ENCODE peak calls at places on chromosome 1, in ten cellular contexts. One of them, this sample, is unnamed.

GRCh38 chr1:36884029-36884701 is 150.2 kb downstream of the GRIK3 start:
- DNase-seq in epithelial cell of proximal tubule: no peak
- DNase-seq in MCF 10A: no peak
- DNase-seq in Panc1: no peak
- DNase-seq in neural crest cell: no peak
- DNase-seq in fibroblast of villous mesenchyme: no peak
- DNase-seq in nephron progenitor cell: no peak
- DNase-seq in GM06990: peak
- DNase-seq in spleen: no peak
- DNase-seq in astrocyte of the cerebellum: no peak
- DNase-seq in this sample: peak

GRCh38 chr1:50873458-50874187 is 86.4 kb downstream of the FAF1 start:
- DNase-seq in epithelial cell of proximal tubule: peak
- DNase-seq in MCF 10A: peak
- DNase-seq in Panc1: peak
- DNase-seq in neural crest cell: peak
- DNase-seq in fibroblast of villous mesenchyme: peak
- DNase-seq in nephron progenitor cell: peak
- DNase-seq in GM06990: peak
- DNase-seq in spleen: peak
- DNase-seq in astrocyte of the cerebellum: peak
- DNase-seq in this sample: peak

GRCh38 chr1:84698718-84699117 is 8.5 kb upstream of the SSX2IP start:
- DNase-seq in epithelial cell of proximal tubule: peak
- DNase-seq in MCF 10A: peak
- DNase-seq in Panc1: peak
- DNase-seq in neural crest cell: no peak
- DNase-seq in fibroblast of villous mesenchyme: peak
- DNase-seq in nephron progenitor cell: no peak
- DNase-seq in GM06990: no peak
- DNase-seq in spleen: no peak
- DNase-seq in astrocyte of the cerebellum: peak
- DNase-seq in this sample: no peak

GRCh38 chr1:64948905-64949833 is 17.2 kb downstream of the JAK1 start:
- DNase-seq in epithelial cell of proximal tubule: no peak
- DNase-seq in MCF 10A: peak
- DNase-seq in Panc1: no peak
- DNase-seq in neural crest cell: no peak
- DNase-seq in fibroblast of villous mesenchyme: peak
- DNase-seq in nephron progenitor cell: no peak
- DNase-seq in GM06990: no peak
- DNase-seq in spleen: no peak
- DNase-seq in astrocyte of the cerebellum: no peak
- DNase-seq in this sample: no peak

GRCh38 chr1:200386416-200386815 is 23.4 kb downstream of the ZNF281 start:
- DNase-seq in epithelial cell of proximal tubule: no peak
- DNase-seq in MCF 10A: no peak
- DNase-seq in Panc1: no peak
- DNase-seq in neural crest cell: no peak
- DNase-seq in fibroblast of villous mesenchyme: no peak
- DNase-seq in nephron progenitor cell: no peak
- DNase-seq in GM06990: no peak
- DNase-seq in spleen: no peak
- DNase-seq in astrocyte of the cerebellum: no peak
- DNase-seq in this sample: no peak

GRCh38 chr1:97245682-97246081 is 524.1 kb downstream of the PTBP2 start:
- DNase-seq in epithelial cell of proximal tubule: no peak
- DNase-seq in MCF 10A: no peak
- DNase-seq in Panc1: no peak
- DNase-seq in neural crest cell: no peak
- DNase-seq in fibroblast of villous mesenchyme: no peak
- DNase-seq in nephron progenitor cell: no peak
- DNase-seq in GM06990: no peak
- DNase-seq in spleen: no peak
- DNase-seq in astrocyte of the cerebellum: no peak
- DNase-seq in this sample: no peak

GRCh38 chr1:50458507-50458906 is 35.3 kb upstream of the DMRTA2 start:
- DNase-seq in epithelial cell of proximal tubule: no peak
- DNase-seq in MCF 10A: no peak
- DNase-seq in Panc1: no peak
- DNase-seq in neural crest cell: no peak
- DNase-seq in fibroblast of villous mesenchyme: peak
- DNase-seq in nephron progenitor cell: no peak
- DNase-seq in GM06990: no peak
- DNase-seq in spleen: no peak
- DNase-seq in astrocyte of the cerebellum: no peak
- DNase-seq in this sample: no peak

GRCh38 chr1:197691816-197692215 is 83.5 kb downstream of the DENND1B start:
- DNase-seq in epithelial cell of proximal tubule: no peak
- DNase-seq in MCF 10A: no peak
- DNase-seq in Panc1: no peak
- DNase-seq in neural crest cell: no peak
- DNase-seq in fibroblast of villous mesenchyme: no peak
- DNase-seq in nephron progenitor cell: no peak
- DNase-seq in GM06990: no peak
- DNase-seq in spleen: no peak
- DNase-seq in astrocyte of the cerebellum: no peak
- DNase-seq in this sample: no peak

GRCh38 chr1:214028569-214028968 is 40.8 kb downstream of the PROX1 start:
- DNase-seq in epithelial cell of proximal tubule: no peak
- DNase-seq in MCF 10A: no peak
- DNase-seq in Panc1: no peak
- DNase-seq in neural crest cell: no peak
- DNase-seq in fibroblast of villous mesenchyme: no peak
- DNase-seq in nephron progenitor cell: no peak
- DNase-seq in GM06990: no peak
- DNase-seq in spleen: no peak
- DNase-seq in astrocyte of the cerebellum: no peak
- DNase-seq in this sample: no peak

GRCh38 chr1:110292327-110292741 is 46.8 kb upstream of the RBM15 start:
- DNase-seq in epithelial cell of proximal tubule: no peak
- DNase-seq in MCF 10A: peak
- DNase-seq in Panc1: no peak
- DNase-seq in neural crest cell: no peak
- DNase-seq in fibroblast of villous mesenchyme: peak
- DNase-seq in nephron progenitor cell: no peak
- DNase-seq in GM06990: no peak
- DNase-seq in spleen: no peak
- DNase-seq in astrocyte of the cerebellum: no peak
- DNase-seq in this sample: no peak

GRCh38 chr1:203593723-203594122 is 32.9 kb upstream of the ATP2B4 start:
- DNase-seq in epithelial cell of proximal tubule: no peak
- DNase-seq in MCF 10A: peak
- DNase-seq in Panc1: no peak
- DNase-seq in neural crest cell: no peak
- DNase-seq in fibroblast of villous mesenchyme: peak
- DNase-seq in nephron progenitor cell: no peak
- DNase-seq in GM06990: no peak
- DNase-seq in spleen: peak
- DNase-seq in astrocyte of the cerebellum: no peak
- DNase-seq in this sample: peak

DNA sequence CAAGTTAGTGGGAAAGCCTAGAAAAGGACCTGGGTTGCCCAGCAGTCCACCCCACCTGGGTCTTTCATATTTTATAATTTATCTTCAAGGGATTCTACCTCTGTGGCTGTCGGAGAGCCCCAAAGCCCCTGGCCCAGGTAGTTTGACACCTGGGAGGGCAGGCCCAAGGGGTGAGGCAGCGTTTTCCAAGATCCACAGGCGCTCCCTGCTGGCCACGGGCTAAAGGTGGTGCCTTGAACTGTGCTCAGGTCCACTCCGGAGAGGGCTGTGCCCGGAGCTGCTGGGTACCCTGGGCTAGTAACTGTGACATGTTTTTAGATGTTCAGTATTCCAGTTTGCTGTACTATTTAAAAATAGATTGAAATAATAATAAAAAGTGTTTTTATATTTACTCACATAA is 37.2 kb upstream of the CRNN start:
- DNase-seq in epithelial cell of proximal tubule: no peak
- DNase-seq in MCF 10A: peak
- DNase-seq in Panc1: no peak
- DNase-seq in neural crest cell: no peak
- DNase-seq in fibroblast of villous mesenchyme: no peak
- DNase-seq in nephron progenitor cell: no peak
- DNase-seq in GM06990: no peak
- DNase-seq in spleen: no peak
- DNase-seq in astrocyte of the cerebellum: no peak
- DNase-seq in this sample: no peak
- TF ChIP-seq CTCF in epithelial cell of proximal tubule: peak
- TF ChIP-seq CTCF in MCF 10A: no peak
- TF ChIP-seq CTCF in Panc1: peak
- TF ChIP-seq CTCF in neural crest cell: no peak
- TF ChIP-seq CTCF in fibroblast of villous mesenchyme: peak
- TF ChIP-seq CTCF in nephron progenitor cell: no peak
- TF ChIP-seq CTCF in GM06990: no peak
- TF ChIP-seq CTCF in spleen: no peak
- TF ChIP-seq CTCF in astrocyte of the cerebellum: no peak
- TF ChIP-seq CTCF in this sample: peak

DNA sequence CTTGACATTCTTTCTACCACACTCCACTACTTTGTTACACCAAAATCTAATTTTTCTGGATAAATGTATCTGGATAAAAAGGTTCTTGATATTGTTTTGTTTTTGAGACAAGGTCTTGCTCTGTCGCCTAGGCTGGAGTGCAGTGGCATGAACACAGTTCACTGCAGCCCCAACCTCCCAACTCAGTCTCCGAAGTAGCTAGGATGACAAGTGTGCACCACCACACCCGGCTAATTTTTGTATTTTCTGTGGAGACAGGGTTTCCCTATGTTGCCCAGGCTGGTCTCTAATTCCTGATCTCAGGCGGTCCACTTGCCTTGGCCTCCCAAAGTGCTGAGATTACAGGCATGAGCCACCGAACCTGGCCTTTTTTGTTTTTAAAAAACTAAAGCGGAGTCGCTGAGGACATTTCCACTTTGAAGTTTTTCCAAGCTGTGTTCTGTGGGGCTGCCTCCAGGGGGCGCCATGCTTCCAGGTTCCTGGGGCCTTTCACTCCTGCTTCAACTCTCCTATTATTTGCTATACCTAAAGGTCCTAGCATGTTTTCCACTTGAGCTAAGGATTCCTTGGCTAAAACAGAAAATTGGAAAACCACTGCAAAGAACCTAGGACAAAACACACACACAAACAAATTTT is 14.1 kb upstream of the NCMAP start:
- DNase-seq in epithelial cell of proximal tubule: no peak
- DNase-seq in MCF 10A: peak
- DNase-seq in Panc1: no peak
- DNase-seq in neural crest cell: no peak
- DNase-seq in fibroblast of villous mesenchyme: no peak
- DNase-seq in nephron progenitor cell: peak
- DNase-seq in GM06990: no peak
- DNase-seq in spleen: no peak
- DNase-seq in astrocyte of the cerebellum: no peak
- DNase-seq in this sample: no peak
- TF ChIP-seq CTCF in epithelial cell of proximal tubule: peak
- TF ChIP-seq CTCF in MCF 10A: peak
- TF ChIP-seq CTCF in Panc1: peak
- TF ChIP-seq CTCF in neural crest cell: peak
- TF ChIP-seq CTCF in fibroblast of villous mesenchyme: peak
- TF ChIP-seq CTCF in nephron progenitor cell: peak
- TF ChIP-seq CTCF in GM06990: peak
- TF ChIP-seq CTCF in spleen: peak
- TF ChIP-seq CTCF in astrocyte of the cerebellum: peak
- TF ChIP-seq CTCF in this sample: peak

GRCh38 chr1:26994772-26995625 is 1.5 kb downstream of the TRNP1 start:
- DNase-seq in epithelial cell of proximal tubule: no peak
- DNase-seq in MCF 10A: peak
- DNase-seq in Panc1: no peak
- DNase-seq in neural crest cell: no peak
- DNase-seq in fibroblast of villous mesenchyme: no peak
- DNase-seq in nephron progenitor cell: no peak
- DNase-seq in GM06990: no peak
- DNase-seq in spleen: no peak
- DNase-seq in astrocyte of the cerebellum: no peak
- DNase-seq in this sample: no peak
- TF ChIP-seq CTCF in epithelial cell of proximal tubule: no peak
- TF ChIP-seq CTCF in MCF 10A: no peak
- TF ChIP-seq CTCF in Panc1: no peak
- TF ChIP-seq CTCF in neural crest cell: no peak
- TF ChIP-seq CTCF in fibroblast of villous mesenchyme: no peak
- TF ChIP-seq CTCF in nephron progenitor cell: no peak
- TF ChIP-seq CTCF in GM06990: no peak
- TF ChIP-seq CTCF in spleen: no peak
- TF ChIP-seq CTCF in astrocyte of the cerebellum: no peak
- TF ChIP-seq CTCF in this sample: no peak

GRCh38 chr1:29304025-29304684 is 67.8 kb downstream of the PTPRU start:
- DNase-seq in epithelial cell of proximal tubule: no peak
- DNase-seq in MCF 10A: no peak
- DNase-seq in Panc1: no peak
- DNase-seq in neural crest cell: no peak
- DNase-seq in fibroblast of villous mesenchyme: no peak
- DNase-seq in nephron progenitor cell: no peak
- DNase-seq in GM06990: no peak
- DNase-seq in spleen: no peak
- DNase-seq in astrocyte of the cerebellum: no peak
- DNase-seq in this sample: no peak

GRCh38 chr1:29309621-29310020 is 73.3 kb downstream of the PTPRU start:
- DNase-seq in epithelial cell of proximal tubule: no peak
- DNase-seq in MCF 10A: no peak
- DNase-seq in Panc1: no peak
- DNase-seq in neural crest cell: no peak
- DNase-seq in fibroblast of villous mesenchyme: no peak
- DNase-seq in nephron progenitor cell: no peak
- DNase-seq in GM06990: no peak
- DNase-seq in spleen: no peak
- DNase-seq in astrocyte of the cerebellum: no peak
- DNase-seq in this sample: no peak

GRCh38 chr1:29306471-29307140 is 70.3 kb downstream of the PTPRU start:
- DNase-seq in epithelial cell of proximal tubule: no peak
- DNase-seq in MCF 10A: no peak
- DNase-seq in Panc1: no peak
- DNase-seq in neural crest cell: no peak
- DNase-seq in fibroblast of villous mesenchyme: no peak
- DNase-seq in nephron progenitor cell: no peak
- DNase-seq in GM06990: no peak
- DNase-seq in spleen: no peak
- DNase-seq in astrocyte of the cerebellum: no peak
- DNase-seq in this sample: no peak

GRCh38 chr1:29303201-29304024 is 67.1 kb downstream of the PTPRU start:
- DNase-seq in epithelial cell of proximal tubule: no peak
- DNase-seq in MCF 10A: no peak
- DNase-seq in Panc1: no peak
- DNase-seq in neural crest cell: no peak
- DNase-seq in fibroblast of villous mesenchyme: no peak
- DNase-seq in nephron progenitor cell: no peak
- DNase-seq in GM06990: no peak
- DNase-seq in spleen: peak
- DNase-seq in astrocyte of the cerebellum: no peak
- DNase-seq in this sample: no peak

DNA sequence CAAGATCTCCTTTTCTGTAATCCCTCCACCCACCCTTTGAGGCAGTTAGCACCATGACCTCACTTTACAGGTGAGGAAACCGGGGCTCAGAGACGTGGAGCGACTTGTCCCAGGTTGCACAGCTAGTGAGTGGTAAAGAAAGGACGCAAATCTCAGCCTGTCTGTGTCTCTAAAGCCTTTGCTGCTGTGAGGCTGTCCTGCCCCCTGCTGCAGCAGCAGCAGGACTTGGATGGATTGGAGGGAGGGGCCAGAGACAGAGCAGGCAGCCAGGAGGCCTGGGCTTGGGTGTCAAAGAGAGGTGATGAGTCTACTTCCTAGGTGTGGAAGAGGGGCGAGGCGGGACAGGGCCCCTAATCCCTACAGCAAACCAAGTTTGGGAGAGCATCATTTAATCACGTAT is 69.6 kb downstream of the PTPRU start:
- DNase-seq in epithelial cell of proximal tubule: no peak
- DNase-seq in MCF 10A: no peak
- DNase-seq in Panc1: no peak
- DNase-seq in neural crest cell: no peak
- DNase-seq in fibroblast of villous mesenchyme: peak
- DNase-seq in nephron progenitor cell: no peak
- DNase-seq in GM06990: no peak
- DNase-seq in spleen: peak
- DNase-seq in astrocyte of the cerebellum: no peak
- DNase-seq in this sample: no peak
- TF ChIP-seq CTCF in epithelial cell of proximal tubule: no peak
- TF ChIP-seq CTCF in MCF 10A: no peak
- TF ChIP-seq CTCF in Panc1: no peak
- TF ChIP-seq CTCF in neural crest cell: no peak
- TF ChIP-seq CTCF in fibroblast of villous mesenchyme: no peak
- TF ChIP-seq CTCF in nephron progenitor cell: no peak
- TF ChIP-seq CTCF in GM06990: no peak
- TF ChIP-seq CTCF in spleen: no peak
- TF ChIP-seq CTCF in astrocyte of the cerebellum: no peak
- TF ChIP-seq CTCF in this sample: no peak

This sample was measured in GM13976.